ENCODE peak calls at places on chromosomes 3 and 15, in seven cellular contexts. L is HepG2, I is transverse colon, W is sigmoid colon, M is breast epithelium, P is suprapubic skin, A is stomach. J is an unnamed sample.

GRCh38 chr3:71226565-71227281 is 356.8 kb downstream of the FOXP1 start:
- DNase-seq in W (no peak), L (no peak), I (peak), A (no peak), M (no peak), P (no peak), J (no peak)

GRCh38 chr3:74021451-74021850 is 396.7 kb upstream of the PDZRN3 start:
- DNase-seq in W (no peak), I (no peak), P (no peak), L (no peak), A (no peak), M (no peak), J (no peak)

GRCh38 chr3:9183011-9183410 is 66.4 kb downstream of the SRGAP3 start:
- DNase-seq in W (no peak), I (no peak), L (no peak), A (no peak), P (peak), M (no peak), J (no peak)

GRCh38 chr3:172201990-172202318 is 162.6 kb downstream of the FNDC3B start:
- DNase-seq in M (no peak), I (no peak), W (no peak), L (no peak), P (no peak), A (no peak), J (no peak)

GRCh38 chr3:85360742-85361387 is 402.1 kb downstream of the CADM2 start:
- DNase-seq in W (no peak), M (no peak), P (no peak), L (peak), I (peak), A (peak), J (no peak)

GRCh38 chr15:63448261-63448660 is 56.1 kb upstream of the USP3 start:
- DNase-seq in I (no peak), A (no peak), L (no peak), P (no peak), M (no peak), W (no peak), J (no peak)

GRCh38 chr15:93985925-93986324 is 245.4 kb upstream of the MCTP2 start:
- DNase-seq in L (no peak), A (no peak), I (no peak), P (no peak), W (no peak), M (no peak), J (no peak)

GRCh38 chr3:169390310-169390731 is 273.2 kb downstream of the MECOM start:
- DNase-seq in P (no peak), L (no peak), I (peak), A (no peak), M (no peak), W (no peak), J (no peak)

GRCh38 chr3:126419151-126419703 is 24.5 kb downstream of the CFAP100 start:
- DNase-seq in I (no peak), M (peak), A (peak), L (no peak), W (peak), P (no peak), J (no peak)

GRCh38 chr3:4533489-4534443 is 40.6 kb downstream of the ITPR1 start:
- DNase-seq in A (no peak), L (peak), I (no peak), M (peak), P (no peak), W (no peak), J (no peak)

GRCh38 chr3:100170492-100170891 is 56.2 kb upstream of the FILIP1L start:
- DNase-seq in M (no peak), W (no peak), L (no peak), A (no peak), P (no peak), I (no peak), J (no peak)

GRCh38 chr3:4232798-4233197 is 70.4 kb upstream of the SETMAR start:
- DNase-seq in W (no peak), L (no peak), M (no peak), I (no peak), P (no peak), A (no peak), J (no peak)

GRCh38 chr3:154182322-154182922 is 61.2 kb downstream of the ARHGEF26 start:
- DNase-seq in M (no peak), W (peak), L (no peak), P (no peak), A (no peak), I (no peak), J (no peak)

GRCh38 chr15:35271371-35272043 is 186.4 kb upstream of the NANOGP8 start:
- DNase-seq in P (no peak), W (no peak), M (no peak), A (no peak), L (no peak), I (no peak), J (no peak)

GRCh38 chr15:25803541-25803940 is 59.6 kb downstream of the ATP10A start:
- DNase-seq in W (no peak), L (no peak), A (no peak), P (no peak), M (no peak), I (no peak), J (no peak)

GRCh38 chr15:62880278-62880677 is 162.3 kb upstream of the TPM1 start:
- DNase-seq in P (no peak), A (no peak), M (no peak), I (no peak), L (no peak), W (no peak), J (no peak)

GRCh38 chr3:100776736-100777135 is 67.4 kb downstream of the TFG start:
- DNase-seq in P (no peak), I (no peak), M (no peak), A (no peak), L (no peak), W (no peak), J (no peak)

GRCh38 chr15:92803852-92804609 is 96.1 kb upstream of the CHD2 start:
- DNase-seq in I (peak), P (peak), W (peak), M (peak), L (peak), A (peak), J (no peak)

GRCh38 chr15:59345326-59345725 is 27.3 kb downstream of the MYO1E start:
- DNase-seq in M (no peak), W (no peak), L (no peak), P (no peak), I (no peak), A (no peak), J (no peak)
- TF ChIP-seq POLR2A in M (no peak), W (no peak), L (no peak), P (no peak), I (no peak), A (no peak), J (no peak)

GRCh38 chr3:77323616-77324015 is 283.7 kb downstream of the ROBO2 start:
- DNase-seq in W (no peak), L (peak), I (no peak), P (no peak), A (no peak), M (no peak), J (no peak)

GRCh38 chr3:77325702-77326101 is 285.8 kb downstream of the ROBO2 start:
- DNase-seq in P (no peak), A (no peak), L (no peak), W (no peak), I (no peak), M (no peak), J (no peak)

GRCh38 chr3:77324115-77324514 is 284.2 kb downstream of the ROBO2 start:
- DNase-seq in P (no peak), I (no peak), W (no peak), M (no peak), A (no peak), L (no peak), J (no peak)

GRCh38 chr3:77326586-77326985 is 286.7 kb downstream of the ROBO2 start:
- DNase-seq in W (no peak), I (no peak), A (no peak), L (no peak), P (no peak), M (no peak), J (no peak)

GRCh38 chr3:77325280-77325679 is 285.4 kb downstream of the ROBO2 start:
- DNase-seq in W (no peak), A (no peak), P (no peak), M (no peak), L (no peak), I (no peak), J (no peak)
- TF ChIP-seq POLR2AphosphoS5 in W (no peak), A (no peak), P (no peak), M (no peak), L (no peak), I (no peak), J (no peak)

GRCh38 chr15:58551764-58552504 is 120.1 kb downstream of the LIPC start:
- DNase-seq in A (peak), M (no peak), P (no peak), L (peak), W (no peak), I (peak), J (no peak)
- TF ChIP-seq POLR2A in A (no peak), M (peak), P (no peak), L (no peak), W (no peak), I (peak), J (no peak)

GRCh38 chr3:49422379-49423248 is at the start of gene AMT:
- DNase-seq in M (no peak), P (no peak), L (peak), A (peak), I (peak), W (no peak), J (no peak)
- TF ChIP-seq POLR2AphosphoS5 in M (no peak), P (no peak), L (peak), A (no peak), I (no peak), W (peak), J (no peak)

DNA sequence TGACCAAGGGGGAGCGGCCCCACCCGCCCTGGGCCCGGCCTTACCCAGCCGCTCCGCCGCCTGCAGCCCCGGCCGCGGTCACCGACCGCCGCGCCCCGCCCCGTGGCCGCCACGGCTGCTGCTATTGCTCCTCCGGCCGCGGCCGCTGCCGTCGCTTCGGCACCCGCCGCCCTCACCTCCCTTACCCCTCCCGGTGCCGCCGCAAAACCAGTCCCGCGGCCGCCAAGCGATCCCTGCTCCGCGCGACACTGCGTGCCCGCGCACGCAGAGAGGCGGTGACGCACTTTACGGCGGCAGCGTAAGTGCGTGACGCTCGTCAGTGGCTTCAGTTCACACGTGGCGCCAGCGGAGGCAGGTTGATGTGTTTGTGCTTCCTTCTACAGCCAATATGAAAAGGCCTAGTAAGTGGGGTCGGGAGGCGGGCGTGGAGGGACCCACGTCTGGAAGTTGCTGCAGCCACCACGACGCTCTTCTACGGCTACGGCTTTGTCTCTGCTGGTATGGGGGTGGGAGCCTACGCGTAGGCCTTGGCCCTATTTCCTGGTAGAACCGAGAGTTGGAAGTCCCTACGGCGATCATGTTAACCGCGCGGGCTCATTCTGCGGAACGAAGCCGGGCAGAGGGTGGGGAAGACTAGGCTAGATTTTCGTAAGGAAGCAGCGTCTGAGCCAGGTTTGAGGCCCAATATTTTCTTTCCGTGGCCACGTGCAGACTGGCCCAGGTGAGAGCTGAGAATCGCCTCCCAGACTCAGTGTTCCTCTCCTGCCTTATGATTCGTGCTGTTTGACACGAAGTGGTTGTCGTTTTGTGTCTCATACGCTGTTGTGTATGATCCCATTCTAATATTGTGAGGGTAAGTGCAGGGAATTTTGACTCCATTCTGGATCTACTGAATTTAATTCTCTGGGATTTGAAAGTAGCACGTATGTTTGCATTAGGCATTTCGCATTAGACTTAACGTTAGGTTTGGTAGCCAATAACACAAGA is at the start of the genes GNL3 and PBRM1:
- DNase-seq in M (peak), W (peak), I (peak), A (peak), L (peak), P (peak), J (peak)
- TF ChIP-seq POLR2A in M (peak), W (peak), I (peak), A (no peak), L (peak), P (peak), J (peak)

DNA sequence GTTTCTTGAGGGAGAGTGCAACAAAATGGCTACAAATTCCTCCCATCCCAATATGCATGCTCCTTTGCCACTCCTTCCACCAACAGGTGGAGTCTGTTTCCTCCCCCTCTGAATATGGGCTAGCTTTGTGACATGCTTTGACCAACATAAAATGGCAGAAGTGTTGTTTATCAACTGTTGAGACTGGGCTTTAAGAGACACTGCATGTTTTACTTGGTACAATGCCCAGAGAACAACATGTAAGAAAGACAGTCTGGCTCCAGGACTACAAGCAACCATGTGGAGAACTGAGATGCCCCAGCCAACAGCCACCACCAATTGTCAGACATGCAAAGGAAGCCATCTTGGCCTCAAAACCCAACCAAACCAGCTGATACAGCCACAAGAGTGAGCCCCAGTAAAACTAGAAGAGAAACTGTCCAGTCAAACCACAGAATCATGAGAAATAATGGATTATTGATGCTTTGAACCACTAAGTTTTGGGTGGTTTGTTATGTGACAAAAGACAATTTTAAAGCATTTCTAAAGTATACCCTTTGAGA is 40.5 kb downstream of the NUDT16 start:
- DNase-seq in L (no peak), I (no peak), W (no peak), M (no peak), P (no peak), A (no peak), J (no peak)
- TF ChIP-seq POLR2AphosphoS5 in L (no peak), I (no peak), W (no peak), M (no peak), P (no peak), A (no peak), J (no peak)

GRCh38 chr3:193942516-193943055 is 193.4 kb upstream of the HES1 start:
- DNase-seq in L (peak), M (no peak), A (no peak), P (no peak), W (no peak), I (no peak), J (no peak)
- TF ChIP-seq POLR2A in L (no peak), M (no peak), A (no peak), P (no peak), W (no peak), I (no peak), J (no peak)

GRCh38 chr3:48303021-48303420 is 30.4 kb downstream of the SPINK8 start:
- DNase-seq in P (no peak), L (no peak), M (no peak), W (no peak), A (no peak), I (no peak), J (no peak)

GRCh38 chr3:48299746-48300361 is 33.6 kb downstream of the SPINK8 start:
- DNase-seq in A (no peak), W (no peak), P (no peak), I (no peak), L (no peak), M (no peak), J (no peak)

GRCh38 chr3:48297111-48297810 is 36.2 kb downstream of the SPINK8 start:
- DNase-seq in M (no peak), P (no peak), L (no peak), W (no peak), A (no peak), I (no peak), J (no peak)

GRCh38 chr3:48301814-48302194 is 31.7 kb downstream of the SPINK8 start:
- DNase-seq in A (peak), P (peak), W (peak), I (peak), L (peak), M (no peak), J (no peak)

DNA sequence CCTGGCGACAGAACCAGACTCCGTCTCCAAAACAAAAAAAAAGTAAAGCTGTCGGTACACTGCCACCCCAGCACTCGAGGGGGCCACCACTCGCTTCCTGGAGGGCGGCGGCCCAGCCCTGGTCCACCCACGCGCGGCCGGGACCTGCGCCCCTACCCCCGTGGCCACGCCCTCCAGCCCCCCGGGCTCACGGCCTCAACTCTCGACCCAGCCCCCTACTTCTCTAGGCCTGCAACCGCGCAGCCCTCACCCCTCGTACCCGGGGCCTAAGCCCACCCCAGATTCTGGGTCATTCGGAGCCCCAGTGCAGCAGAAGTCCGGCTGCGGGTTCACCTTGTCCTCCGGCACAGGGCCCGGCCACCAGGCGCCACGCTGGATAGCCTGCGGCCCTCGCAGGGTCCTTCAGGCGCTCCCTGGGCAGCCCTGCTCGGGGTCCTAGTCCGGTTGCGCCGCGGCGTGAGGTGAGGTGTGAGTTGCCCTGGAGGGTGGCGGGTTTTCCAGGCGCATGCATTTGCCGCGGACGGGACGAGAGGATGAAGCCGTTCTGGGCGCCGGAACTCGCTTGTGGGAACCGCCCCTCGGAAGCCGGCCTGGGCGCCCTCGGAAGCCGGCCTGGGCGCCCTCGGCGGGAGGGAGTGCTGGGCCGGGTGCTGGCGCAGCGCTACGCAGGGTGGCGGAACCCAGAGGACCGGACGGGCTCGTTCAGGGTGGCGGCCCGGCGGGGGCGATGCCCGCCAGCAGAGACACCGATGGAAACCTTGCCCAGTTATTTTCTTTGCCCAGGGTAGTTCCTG is 32.2 kb downstream of the SPINK8 start:
- DNase-seq in M (peak), P (peak), L (peak), I (peak), A (peak), W (peak), J (peak)
- TF ChIP-seq POLR2AphosphoS5 in M (peak), P (peak), L (peak), I (peak), A (peak), W (peak), J (peak)

GRCh38 chr15:99721104-99721778 is 12.0 kb downstream of the LYSMD4 start:
- DNase-seq in M (no peak), A (no peak), L (peak), I (no peak), W (no peak), P (no peak), J (no peak)

GRCh38 chr15:99722406-99722805 is 10.8 kb downstream of the LYSMD4 start:
- DNase-seq in P (no peak), A (no peak), L (no peak), M (no peak), W (no peak), I (no peak), J (no peak)

GRCh38 chr15:99721896-99722295 is 11.3 kb downstream of the LYSMD4 start:
- DNase-seq in I (no peak), M (no peak), P (no peak), A (no peak), L (no peak), W (no peak), J (no peak)

GRCh38 chr15:99719096-99719541 is 14.1 kb downstream of the LYSMD4 start:
- DNase-seq in L (no peak), A (no peak), M (no peak), I (no peak), W (no peak), P (no peak), J (peak)

GRCh38 chr15:99720533-99720932 is 12.7 kb downstream of the LYSMD4 start:
- DNase-seq in A (no peak), I (no peak), M (no peak), W (no peak), P (no peak), L (no peak), J (no peak)
- TF ChIP-seq POLR2A in A (no peak), I (no peak), M (no peak), W (no peak), P (no peak), L (no peak), J (no peak)

GRCh38 chr3:193174137-193174536 is 66.9 kb upstream of the PLAAT1 start:
- DNase-seq in L (no peak), W (no peak), I (no peak), M (no peak), P (no peak), A (no peak), J (no peak)

GRCh38 chr3:193165431-193166120 is 75.4 kb upstream of the PLAAT1 start:
- DNase-seq in L (no peak), I (no peak), A (no peak), P (no peak), W (no peak), M (no peak), J (no peak)

GRCh38 chr3:193168911-193169310 is 72.1 kb upstream of the PLAAT1 start:
- DNase-seq in P (no peak), L (no peak), I (no peak), A (no peak), M (no peak), W (no peak), J (no peak)
- TF ChIP-seq POLR2AphosphoS5 in P (no peak), L (no peak), I (no peak), A (no peak), M (no peak), W (no peak), J (no peak)

J was measured in GM12892.